ENCODE peak calls at places on chromosomes 3 and 15, in ten cellular contexts. R, L, G, I, C, Y, D, N, W and Q are unnamed samples.

GRCh38 chr3:151558621-151559020 is 97.8 kb upstream of the IGSF10 start:
- DNase-seq in R (no peak), N (no peak), L (no peak), W (no peak), Y (no peak), C (no peak), D (no peak), I (no peak), G (no peak), Q (no peak)

GRCh38 chr3:73086071-73086494 is 24.6 kb downstream of the EBLN2 start:
- DNase-seq in G (peak; percentile 56), W (peak; percentile 68), N (no peak), R (no peak), I (peak; percentile 22), D (peak; percentile 58), C (peak; percentile 48), L (peak; percentile 44), Y (peak; percentile 59), Q (peak; percentile 37)

GRCh38 chr15:33442449-33442848 is 131.7 kb downstream of the RYR3 start:
- DNase-seq in G (no peak), N (no peak), L (no peak), C (no peak), R (no peak), I (no peak), W (no peak), Y (no peak), D (no peak), Q (no peak)

GRCh38 chr3:32282578-32282977 is 44.1 kb downstream of the CMTM8 start:
- DNase-seq in D (no peak), R (no peak), W (no peak), C (no peak), Y (no peak), I (no peak), N (no peak), L (peak; percentile 12), G (no peak), Q (no peak)

GRCh38 chr15:87736921-87737389 is 519.6 kb downstream of the NTRK3 start:
- DNase-seq in R (no peak), C (no peak), L (no peak), W (no peak), G (no peak), Y (no peak), I (no peak), N (no peak), D (no peak), Q (no peak)

GRCh38 chr3:188205992-188206416 is 52.0 kb downstream of the LPP start:
- DNase-seq in R (no peak), G (no peak), I (no peak), N (no peak), C (no peak), L (no peak), D (no peak), W (no peak), Y (no peak), Q (no peak)

GRCh38 chr15:49887604-49888340 is 231.3 kb downstream of the ATP8B4 start:
- DNase-seq in W (no peak), N (no peak), Y (no peak), R (no peak), D (no peak), C (no peak), G (no peak), I (no peak), L (no peak), Q (no peak)

GRCh38 chr3:134328147-134328591 is 46.1 kb downstream of the AMOTL2 start:
- DNase-seq in C (no peak), L (no peak), R (no peak), D (no peak), W (peak; percentile 81), N (no peak), Y (peak; percentile 89), I (peak; percentile 87), G (no peak), Q (no peak)

GRCh38 chr3:179771797-179772196 is 119.0 kb downstream of the USP13 start:
- DNase-seq in I (no peak), C (no peak), D (no peak), G (no peak), L (no peak), W (no peak), Y (no peak), R (no peak), N (no peak), Q (no peak)

GRCh38 chr3:55167586-55168317 is 239.9 kb upstream of the LRTM1 start:
- DNase-seq in R (no peak), D (no peak), Y (no peak), N (no peak), I (peak; percentile 74), W (peak; percentile 59), L (no peak), C (no peak), G (no peak), Q (no peak)

GRCh38 chr3:128378631-128379347 is 87.9 kb downstream of the DNAJB8 start:
- DNase-seq in C (no peak), R (peak; percentile 73), I (peak; percentile 24), G (no peak), L (no peak), W (no peak), Y (peak; percentile 38), N (no peak), D (no peak), Q (no peak)

GRCh38 chr15:88243895-88244787 is 12.4 kb downstream of the NTRK3 start:
- DNase-seq in R (no peak), C (no peak), D (no peak), G (peak; percentile 27), N (no peak), I (peak; percentile 12), W (peak; percentile 42), L (peak; percentile 22), Y (peak; percentile 64), Q (no peak)

GRCh38 chr15:93829115-93829849 is 402.1 kb upstream of the MCTP2 start:
- DNase-seq in C (no peak), N (no peak), D (no peak), G (peak; percentile 16), L (no peak), Y (peak; percentile 81), I (peak; percentile 94), W (peak; percentile 17), R (no peak), Q (no peak)
- H3K27ac ChIP-seq in C (no peak overlapping the region), N (peak overlapping the region; percentile 73), D (no peak overlapping the region), G (no peak overlapping the region), L (no peak overlapping the region), Y (no peak overlapping the region), I (peak overlapping the region; percentile 57), W (no peak overlapping the region), R (peak overlapping the region; percentile 2), Q (no peak overlapping the region)

GRCh38 chr15:40293006-40293405 is 10.1 kb upstream of the ANKRD63 start:
- DNase-seq in G (no peak), I (no peak), W (no peak), Y (no peak), D (no peak), R (no peak), L (no peak), C (no peak), N (no peak), Q (no peak)

GRCh38 chr15:40292246-40292645 is 9.4 kb upstream of the ANKRD63 start:
- DNase-seq in Y (no peak), C (no peak), L (no peak), R (no peak), I (no peak), G (no peak), W (no peak), D (no peak), N (no peak), Q (no peak)

GRCh38 chr15:40289140-40289775 is 6.4 kb upstream of the ANKRD63 start:
- DNase-seq in D (no peak), G (no peak), R (peak; percentile 55), Y (no peak), N (no peak), C (peak; percentile 80), L (no peak), I (no peak), W (peak; percentile 61), Q (no peak)

GRCh38 chr15:40291088-40291574 is 8.3 kb upstream of the ANKRD63 start:
- DNase-seq in L (peak; percentile 36), W (peak; percentile 55), R (no peak), Y (peak; percentile 68), D (no peak), G (no peak), C (peak; percentile 64), I (peak; percentile 33), N (no peak), Q (no peak)

GRCh38 chr15:40290540-40291087 is 7.8 kb upstream of the ANKRD63 start:
- DNase-seq in G (no peak), R (no peak), L (no peak), I (no peak), N (no peak), C (no peak), W (no peak), Y (no peak), D (no peak), Q (no peak)
- H3K27me3 ChIP-seq in G (no peaks in the 10 kb centered on the region), R (no peaks in the 10 kb centered on the region), L (no peaks in the 10 kb centered on the region), I (peaks cover 8% of the 10 kb centered on the region), N (no peaks in the 10 kb centered on the region), C (peaks cover 27% of the 10 kb centered on the region), W (no peaks in the 10 kb centered on the region), Y (peaks cover 15% of the 10 kb centered on the region), D (no peaks in the 10 kb centered on the region), Q (no peaks in the 10 kb centered on the region)

GRCh38 chr15:90340345-90340744 is 11.7 kb upstream of the ZNF774 start:
- DNase-seq in W (peak; percentile 28), C (no peak), I (no peak), G (no peak), Y (no peak), N (no peak), D (no peak), L (no peak), R (no peak), Q (no peak)
- TF ChIP-seq CTCF in W (peak; percentile 24), C (no peak), I (no peak), G (no peak), Y (no peak), N (no peak), D (no peak), L (no peak), R (no peak), Q (no peak)

DNA sequence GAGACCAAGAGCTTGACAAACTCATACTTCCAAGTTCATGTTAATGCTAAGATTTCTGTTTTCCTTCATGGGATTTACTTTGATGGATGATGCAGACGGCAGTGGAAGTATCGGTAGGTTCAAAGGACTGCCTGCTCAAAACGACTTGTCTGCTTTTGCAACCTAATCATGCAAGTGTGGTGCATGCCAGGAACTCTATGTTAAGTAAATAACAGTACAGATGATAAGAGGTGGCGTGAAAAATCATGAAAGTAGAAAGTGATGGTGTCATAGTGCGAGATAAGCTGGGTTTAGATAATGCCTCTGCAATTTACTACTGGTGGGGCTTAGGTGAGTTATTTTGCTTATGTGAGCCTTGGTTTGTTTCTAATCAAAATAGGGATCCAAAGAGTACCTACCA is 14.7 kb upstream of the LMCD1 start:
- DNase-seq in C (peak; percentile 58), L (no peak), Y (peak; percentile 42), W (no peak), N (no peak), G (no peak), I (no peak), D (no peak), R (no peak), Q (no peak)
- H3K27ac ChIP-seq in C (peak overlapping the region; percentile 40), L (no peak overlapping the region), Y (no peak overlapping the region), W (no peak overlapping the region), N (peak overlapping the region; percentile 40), G (no peak overlapping the region), I (no peak overlapping the region), D (no peak overlapping the region), R (no peak overlapping the region), Q (no peak overlapping the region)

GRCh38 chr15:98403569-98403968 is 244.8 kb upstream of the IGF1R start:
- DNase-seq in Y (no peak), L (no peak), C (no peak), D (no peak), I (no peak), W (no peak), G (no peak), R (no peak), N (no peak), Q (no peak)
- H3K27me3 ChIP-seq in Y (no peaks in the 10 kb centered on the region), L (no peaks in the 10 kb centered on the region), C (peaks cover 6% of the 10 kb centered on the region), D (no peaks in the 10 kb centered on the region), I (no peaks in the 10 kb centered on the region), W (peaks cover 52% of the 10 kb centered on the region), G (no peaks in the 10 kb centered on the region), R (no peaks in the 10 kb centered on the region), N (no peaks in the 10 kb centered on the region), Q (no peaks in the 10 kb centered on the region)